ENCODE peak calls at places on chromosomes 3 and 15, in nine cellular contexts. O is CD4-positive, alpha-beta memory T cell; Y is AG04450; A is iPS DF 6.9; J is CD4-positive, CD25-positive, alpha-beta regulatory T cell; T is cardiac fibroblast; U is esophagus squamous epithelium; F is CD8-positive, alpha-beta T cell; I is foreskin fibroblast. D is an unnamed sample.

GRCh38 chr3:38580450-38581382 is 68.8 kb downstream of the SCN5A start:
- DNase-seq in Y (no peak), F (no peak), J (no peak), A (no peak), O (no peak), I (no peak), U (no peak), T (no peak), D (no peak)

GRCh38 chr15:24675332-24676144 is at the start of gene NPAP1:
- DNase-seq in F (no peak), Y (no peak), O (no peak), U (no peak), T (no peak), A (no peak), I (no peak), J (no peak), D (no peak)

GRCh38 chr3:10485380-10485779 is 20.0 kb downstream of the ATP2B2 start:
- DNase-seq in I (no peak), F (no peak), U (no peak), T (no peak), J (no peak), A (no peak), Y (no peak), O (no peak), D (no peak)

GRCh38 chr3:124429129-124429815 is 301.0 kb upstream of the UMPS start:
- DNase-seq in U (no peak), F (no peak), J (no peak), I (peak), A (no peak), O (no peak), T (peak), Y (no peak), D (no peak)

GRCh38 chr3:119829431-119829830 is 47.5 kb downstream of the NR1I2 start:
- DNase-seq in I (no peak), U (no peak), A (no peak), Y (no peak), T (no peak), F (no peak), O (no peak), J (no peak), D (no peak)

GRCh38 chr15:91070872-91071271 is 29.2 kb upstream of the SV2B start:
- DNase-seq in Y (no peak), F (no peak), O (no peak), J (no peak), I (no peak), A (no peak), U (no peak), T (no peak), D (no peak)

GRCh38 chr3:171936231-171936841 is 93.2 kb downstream of the TMEM212 start:
- DNase-seq in I (peak), O (no peak), J (no peak), Y (no peak), T (peak), A (no peak), F (no peak), U (no peak), D (no peak)

GRCh38 chr15:38683382-38684242 is 119.0 kb upstream of the RASGRP1 start:
- DNase-seq in O (peak), U (no peak), F (peak), J (peak), A (no peak), T (peak), Y (no peak), I (peak), D (peak)

GRCh38 chr15:63054985-63055384 is 12.4 kb downstream of the TPM1 start:
- DNase-seq in J (no peak), F (no peak), O (no peak), A (no peak), Y (no peak), T (no peak), U (no peak), I (no peak), D (no peak)

GRCh38 chr15:71114066-71114680 is 1.1 kb upstream of the THSD4 start:
- DNase-seq in I (no peak), T (no peak), U (no peak), Y (no peak), F (no peak), A (no peak), J (no peak), O (no peak), D (no peak)

GRCh38 chr3:125212096-125212508 is 446 bp downstream of the SLC12A8 start:
- DNase-seq in F (no peak), A (no peak), Y (no peak), O (no peak), I (no peak), U (no peak), T (no peak), J (no peak), D (no peak)

GRCh38 chr3:66854752-66855151 is 143.4 kb upstream of the KBTBD8 start:
- DNase-seq in J (no peak), F (no peak), Y (no peak), T (no peak), U (no peak), A (no peak), O (no peak), I (no peak), D (no peak)

GRCh38 chr3:52843116-52843865 is 8.5 kb upstream of the MUSTN1 start:
- DNase-seq in T (no peak), U (no peak), O (no peak), F (no peak), J (no peak), Y (no peak), A (no peak), I (no peak), D (no peak)

GRCh38 chr15:59543721-59544547 is 67.6 kb upstream of the GCNT3 start:
- DNase-seq in A (no peak), Y (no peak), O (no peak), J (no peak), F (no peak), T (no peak), U (no peak), I (no peak), D (peak)

GRCh38 chr15:80180468-80180867 is 27.7 kb downstream of the FAH start:
- DNase-seq in T (no peak), A (no peak), J (no peak), O (no peak), F (no peak), Y (no peak), U (no peak), I (no peak), D (no peak)

GRCh38 chr3:139601191-139601961 is 61.8 kb upstream of the RBP1 start:
- DNase-seq in T (no peak), I (no peak), J (no peak), O (no peak), U (no peak), F (no peak), Y (no peak), A (no peak), D (no peak)

GRCh38 chr3:36060950-36061349 is 319.4 kb upstream of the STAC start:
- DNase-seq in I (no peak), U (no peak), O (no peak), J (no peak), F (no peak), Y (no peak), T (no peak), A (no peak), D (no peak)

GRCh38 chr3:194360568-194360967 is 9.0 kb downstream of the LRRC15 start:
- DNase-seq in O (no peak), I (no peak), U (no peak), T (no peak), Y (no peak), J (no peak), A (no peak), F (no peak), D (no peak)

GRCh38 chr3:51662456-51662855 is 8.6 kb upstream of the TEX264 start:
- DNase-seq in T (no peak), A (no peak), I (no peak), F (no peak), J (no peak), O (no peak), Y (no peak), U (no peak), D (no peak)

GRCh38 chr3:12984023-12984823 is 89.0 kb downstream of the IQSEC1 start:
- DNase-seq in I (peak), A (no peak), U (no peak), J (peak), Y (no peak), O (peak), F (peak), T (peak), D (peak)

GRCh38 chr15:67829647-67830504 is 4.6 kb downstream of the SKOR1 start:
- DNase-seq in F (no peak), Y (no peak), U (no peak), A (no peak), T (no peak), I (no peak), O (peak), J (no peak), D (no peak)

GRCh38 chr3:64824281-64824980 is 136.6 kb upstream of the ADAMTS9 start:
- DNase-seq in A (no peak), U (no peak), T (peak), F (no peak), Y (no peak), J (no peak), O (no peak), I (no peak), D (no peak)

GRCh38 chr3:190182418-190183043 is 61.8 kb upstream of the P3H2 start:
- DNase-seq in T (no peak), Y (peak), U (no peak), F (no peak), J (no peak), I (no peak), O (no peak), A (no peak), D (no peak)

GRCh38 chr3:141575879-141576743 is 89.3 kb downstream of the RASA2 start:
- DNase-seq in Y (no peak), U (no peak), F (no peak), O (no peak), T (peak), A (no peak), I (no peak), J (no peak), D (peak)

GRCh38 chr3:151971814-151972579 is 98.6 kb downstream of the SUCNR1 start:
- DNase-seq in Y (no peak), U (no peak), A (no peak), O (no peak), T (no peak), J (no peak), F (no peak), I (no peak), D (no peak)

GRCh38 chr3:102089904-102090492 is 240.7 kb downstream of the NFKBIZ start:
- DNase-seq in O (no peak), U (no peak), A (no peak), J (no peak), Y (peak), I (peak), F (no peak), T (peak), D (no peak)

GRCh38 chr15:70643783-70644125 is 119.6 kb downstream of the UACA start:
- DNase-seq in U (no peak), T (peak), F (no peak), O (no peak), I (peak), J (no peak), Y (no peak), A (no peak), D (no peak)

GRCh38 chr3:46682974-46683373 is 10.5 kb downstream of the ALS2CL start:
- DNase-seq in U (no peak), J (no peak), I (no peak), O (no peak), Y (no peak), A (no peak), T (no peak), F (no peak), D (no peak)

GRCh38 chr3:97901327-97902295 is 70.6 kb downstream of the RIOX2 start:
- DNase-seq in Y (no peak), J (no peak), A (no peak), I (no peak), F (no peak), T (peak), U (no peak), O (no peak), D (no peak)

GRCh38 chr3:76872999-76873398 is 166.9 kb upstream of the ROBO2 start:
- DNase-seq in T (no peak), Y (no peak), F (no peak), J (no peak), U (no peak), O (no peak), I (no peak), A (no peak), D (no peak)

GRCh38 chr15:31306426-31307269 is 20.0 kb upstream of the KLF13 start:
- DNase-seq in Y (no peak), J (no peak), T (no peak), A (peak), U (no peak), I (no peak), F (no peak), O (no peak), D (no peak)

GRCh38 chr3:128689060-128689459 is 36.9 kb upstream of the RAB7A start:
- DNase-seq in U (no peak), J (no peak), Y (no peak), F (no peak), I (no peak), T (no peak), O (no peak), A (no peak), D (no peak)

GRCh38 chr3:138389841-138390581 is 41.6 kb downstream of the MRAS start:
- DNase-seq in I (peak), O (no peak), A (no peak), U (no peak), J (no peak), F (no peak), Y (peak), T (peak), D (no peak)

GRCh38 chr3:31105438-31106077 is 211.1 kb upstream of the GADL1 start:
- DNase-seq in Y (peak), F (no peak), I (peak), T (peak), U (no peak), J (no peak), A (no peak), O (no peak), D (no peak)

GRCh38 chr3:10377148-10377725 is 56.3 kb upstream of the SEC13 start:
- DNase-seq in Y (no peak), T (no peak), I (no peak), U (no peak), O (no peak), J (no peak), A (no peak), F (no peak), D (no peak)

GRCh38 chr15:75043509-75044257 is 20.3 kb downstream of the PPCDC start:
- DNase-seq in A (no peak), J (no peak), O (no peak), I (peak), F (no peak), T (peak), U (peak), Y (peak), D (peak)

GRCh38 chr15:57251941-57252340 is 124.4 kb upstream of the CGNL1 start:
- DNase-seq in U (no peak), O (no peak), I (peak), F (no peak), J (no peak), Y (no peak), T (peak), A (no peak), D (no peak)

DNA sequence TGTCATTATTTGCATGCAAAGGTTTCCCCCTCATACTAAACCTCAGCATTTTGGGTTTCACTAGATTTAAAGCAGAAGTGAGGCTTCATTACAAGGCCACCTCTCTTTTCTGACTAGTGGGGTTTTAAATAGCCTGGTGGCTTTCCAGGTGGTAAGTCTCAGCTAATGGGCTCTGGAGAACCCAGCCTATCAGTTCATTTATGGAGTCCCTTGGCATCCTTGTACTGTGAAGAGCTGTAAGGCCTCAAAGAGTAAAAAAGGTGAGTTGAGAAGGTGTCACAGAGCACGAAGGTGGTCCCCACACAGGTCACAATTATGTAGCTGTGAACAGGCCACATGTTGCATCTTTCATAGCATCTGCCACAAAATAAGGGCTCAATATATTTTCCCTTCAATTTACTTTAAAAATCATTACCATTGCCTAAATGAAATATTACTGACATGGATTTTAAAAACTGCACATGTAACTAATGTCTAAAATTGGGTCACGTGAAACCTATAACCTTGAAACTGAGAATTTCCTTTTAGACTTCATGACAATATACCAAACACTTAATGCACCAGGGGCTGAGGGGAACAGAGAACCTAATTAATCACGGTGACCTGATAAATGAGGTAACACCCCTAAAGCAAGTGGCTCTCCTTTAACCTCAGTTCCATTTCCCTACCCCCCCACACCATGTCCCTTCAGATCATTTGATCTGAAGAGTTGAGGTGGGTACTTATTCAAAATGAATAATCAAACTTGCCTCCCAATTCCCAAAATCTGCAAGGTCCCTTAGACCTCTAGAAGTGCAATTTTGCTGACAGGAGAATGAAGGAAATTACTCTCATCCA is 1.3 kb downstream of the NGLY1 start:
- DNase-seq in T (no peak), A (no peak), Y (no peak), J (no peak), I (no peak), F (no peak), O (no peak), U (no peak), D (no peak)
- H3K4me3 ChIP-seq in T (peak), A (no peak), Y (peak), J (peak), I (peak), F (peak), O (peak), U (peak), D (peak)

GRCh38 chr3:114449271-114450007 is 155.6 kb downstream of the TIGIT start:
- DNase-seq in U (no peak), J (no peak), Y (no peak), I (no peak), F (no peak), A (no peak), O (no peak), T (no peak), D (no peak)
- H3K4me3 ChIP-seq in U (no peak), J (no peak), Y (no peak), I (peak), F (no peak), A (no peak), O (no peak), T (no peak), D (no peak)

DNA sequence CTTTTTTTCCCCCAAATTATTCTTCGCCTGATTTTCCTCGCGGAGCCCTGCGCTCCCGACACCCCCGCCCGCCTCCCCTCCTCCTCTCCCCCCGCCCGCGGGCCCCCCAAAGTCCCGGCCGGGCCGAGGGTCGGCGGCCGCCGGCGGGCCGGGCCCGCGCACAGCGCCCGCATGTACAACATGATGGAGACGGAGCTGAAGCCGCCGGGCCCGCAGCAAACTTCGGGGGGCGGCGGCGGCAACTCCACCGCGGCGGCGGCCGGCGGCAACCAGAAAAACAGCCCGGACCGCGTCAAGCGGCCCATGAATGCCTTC is 422 bp downstream of the SOX2 start:
- DNase-seq in I (no peak), A (no peak), F (no peak), T (no peak), J (no peak), U (no peak), O (no peak), Y (no peak), D (no peak)
- H3K4me3 ChIP-seq in I (peak), A (peak), F (peak), T (no peak), J (no peak), U (peak), O (no peak), Y (no peak), D (peak)

GRCh38 chr15:55774113-55774970 is 31.4 kb upstream of the PRTG start:
- DNase-seq in U (no peak), F (no peak), J (peak), A (no peak), I (no peak), Y (no peak), O (peak), T (peak), D (peak)
- H3K4me3 ChIP-seq in U (no peak), F (no peak), J (no peak), A (no peak), I (no peak), Y (no peak), O (no peak), T (no peak), D (no peak)

GRCh38 chr3:37456791-37457190 is 282.4 kb upstream of the LRRFIP2 start:
- DNase-seq in F (no peak), I (no peak), O (no peak), A (no peak), T (no peak), Y (no peak), J (no peak), U (no peak), D (no peak)
- H3K4me3 ChIP-seq in F (no peak), I (no peak), O (no peak), A (no peak), T (no peak), Y (no peak), J (no peak), U (no peak), D (no peak)

DNA sequence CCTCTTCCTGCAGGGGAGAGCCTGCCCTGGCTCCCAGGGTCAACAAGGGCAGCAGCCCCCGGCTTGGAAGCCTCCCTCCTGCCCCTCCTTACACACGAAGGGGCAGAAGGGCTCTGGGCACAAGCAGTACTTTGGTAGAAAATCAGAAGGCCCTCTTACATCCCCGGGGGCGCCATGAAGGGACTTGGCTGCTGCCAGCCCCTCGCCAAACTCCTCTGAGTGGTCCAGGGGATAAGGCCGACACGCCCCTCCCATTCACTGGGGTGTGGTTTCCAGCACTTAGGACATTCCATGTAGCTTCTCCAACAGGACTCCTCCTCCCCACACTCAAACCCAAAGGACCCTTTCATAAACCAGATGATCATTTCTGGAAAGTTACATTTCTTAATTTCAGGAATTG is 1.2 kb upstream of the ST8SIA2 start:
- DNase-seq in I (no peak), T (no peak), A (no peak), J (no peak), U (no peak), Y (no peak), F (no peak), O (no peak), D (no peak)
- H3K4me3 ChIP-seq in I (no peak), T (no peak), A (no peak), J (no peak), U (no peak), Y (no peak), F (no peak), O (no peak), D (no peak)

DNA sequence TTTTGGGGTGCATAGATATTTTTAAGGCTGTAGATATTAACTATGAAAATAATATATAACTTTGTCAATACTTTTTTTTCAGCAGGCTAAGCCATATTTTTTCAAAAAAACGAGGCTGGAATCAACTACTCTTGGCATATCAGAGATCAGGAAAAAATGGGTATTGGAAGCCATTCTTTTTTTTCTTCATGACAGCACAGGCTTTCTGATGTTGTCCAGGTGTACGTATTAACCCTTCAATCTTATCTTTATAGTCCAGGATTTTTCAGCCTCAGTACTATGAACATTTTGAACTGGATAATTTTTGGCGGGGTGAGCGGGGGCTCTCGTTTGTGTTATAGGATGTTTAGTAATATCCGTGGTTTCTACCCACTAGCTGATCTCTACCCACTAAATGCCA is 51.9 kb downstream of the PLCL2 start:
- DNase-seq in U (no peak), F (no peak), Y (no peak), J (no peak), O (no peak), T (no peak), A (no peak), I (no peak), D (no peak)
- H3K4me3 ChIP-seq in U (no peak), F (no peak), Y (no peak), J (peak), O (no peak), T (no peak), A (no peak), I (no peak), D (no peak)

GRCh38 chr3:120909602-120909878 is 1.5 kb downstream of the STXBP5L start:
- DNase-seq in I (no peak), J (no peak), T (no peak), O (no peak), Y (no peak), U (no peak), F (no peak), A (peak), D (no peak)
- H3K4me3 ChIP-seq in I (no peak), J (no peak), T (no peak), O (no peak), Y (no peak), U (no peak), F (no peak), A (peak), D (peak)

D was measured in MM.1S.